ENCODE peak calls at places on chromosomes 7 and 10, in five cellular contexts. One of them, this sample, is unnamed.
A peak's percentile ranks its signal among the peaks of the same experiment; 100 is the strongest.

GRCh38 chr10:11014671-11015141 is 3.0 kb upstream of the CELF2 start:
- DNase-seq in tibial nerve: no peak
- DNase-seq in breast epithelium: no peak
- DNase-seq in ovary: no peak
- DNase-seq in HCT116: no peak
- DNase-seq in this sample: no peak

GRCh38 chr10:86820509-86820908 is 64.1 kb downstream of the BMPR1A start:
- DNase-seq in HCT116: no peak
- DNase-seq in breast epithelium: no peak
- DNase-seq in tibial nerve: no peak
- DNase-seq in ovary: no peak
- DNase-seq in this sample: no peak

GRCh38 chr7:78786055-78786454 is 667.4 kb downstream of the MAGI2 start:
- DNase-seq in tibial nerve: no peak
- DNase-seq in ovary: no peak
- DNase-seq in breast epithelium: no peak
- DNase-seq in HCT116: no peak
- DNase-seq in this sample: no peak

GRCh38 chr7:132521423-132521822 is 54.8 kb downstream of the PLXNA4 start:
- DNase-seq in HCT116: no peak
- DNase-seq in breast epithelium: no peak
- DNase-seq in tibial nerve: no peak
- DNase-seq in ovary: no peak
- DNase-seq in this sample: no peak

GRCh38 chr7:48411619-48412018 is 240.4 kb downstream of the ABCA13 start:
- DNase-seq in ovary: no peak
- DNase-seq in tibial nerve: no peak
- DNase-seq in HCT116: no peak
- DNase-seq in breast epithelium: no peak
- DNase-seq in this sample: no peak

GRCh38 chr10:49079499-49079898 is 35.8 kb downstream of the VSTM4 start:
- DNase-seq in breast epithelium: no peak
- DNase-seq in ovary: no peak
- DNase-seq in HCT116: no peak
- DNase-seq in tibial nerve: no peak
- DNase-seq in this sample: no peak

GRCh38 chr10:86888585-86889381 is 68.6 kb downstream of the MMRN2 start:
- DNase-seq in breast epithelium: no peak
- DNase-seq in HCT116: no peak
- DNase-seq in tibial nerve: no peak
- DNase-seq in ovary: no peak
- DNase-seq in this sample: no peak

GRCh38 chr7:116924741-116925140 is 28.6 kb upstream of the ST7 start:
- DNase-seq in tibial nerve: no peak
- DNase-seq in HCT116: no peak
- DNase-seq in ovary: no peak
- DNase-seq in breast epithelium: no peak
- DNase-seq in this sample: no peak

GRCh38 chr7:140176811-140177702 is at the start of gene KDM7A:
- DNase-seq in breast epithelium: peak; percentile 87
- DNase-seq in ovary: peak; percentile 88
- DNase-seq in HCT116: peak; percentile 69
- DNase-seq in tibial nerve: peak; percentile 84
- DNase-seq in this sample: peak; percentile 97

GRCh38 chr10:126205482-126206210 is 182.6 kb downstream of the ADAM12 start:
- DNase-seq in tibial nerve: no peak
- DNase-seq in breast epithelium: no peak
- DNase-seq in ovary: no peak
- DNase-seq in HCT116: no peak
- DNase-seq in this sample: no peak

GRCh38 chr10:125886914-125887512 is 5.9 kb upstream of the DHX32 start:
- DNase-seq in HCT116: no peak
- DNase-seq in tibial nerve: no peak
- DNase-seq in breast epithelium: no peak
- DNase-seq in ovary: no peak
- DNase-seq in this sample: no peak

GRCh38 chr10:103111031-103111917 is 81.8 kb downstream of the NT5C2 start:
- DNase-seq in ovary: no peak
- DNase-seq in HCT116: no peak
- DNase-seq in tibial nerve: no peak
- DNase-seq in breast epithelium: no peak
- DNase-seq in this sample: no peak

GRCh38 chr7:100572949-100573675 is 588 bp downstream of the SAP25 start:
- DNase-seq in tibial nerve: no peak
- DNase-seq in breast epithelium: no peak
- DNase-seq in HCT116: no peak
- DNase-seq in ovary: peak; percentile 25
- DNase-seq in this sample: no peak

GRCh38 chr7:129386563-129386962 is 47.7 kb upstream of the STRIP2 start:
- DNase-seq in breast epithelium: no peak
- DNase-seq in HCT116: no peak
- DNase-seq in tibial nerve: no peak
- DNase-seq in ovary: no peak
- DNase-seq in this sample: no peak

GRCh38 chr7:102258749-102259107 is 27.9 kb upstream of the SH2B2 start:
- DNase-seq in HCT116: no peak
- DNase-seq in tibial nerve: no peak
- DNase-seq in breast epithelium: no peak
- DNase-seq in ovary: no peak
- DNase-seq in this sample: no peak

GRCh38 chr7:145909956-145910611 is 206.5 kb upstream of the CNTNAP2 start:
- DNase-seq in ovary: no peak
- DNase-seq in HCT116: no peak
- DNase-seq in tibial nerve: no peak
- DNase-seq in breast epithelium: no peak
- DNase-seq in this sample: no peak

DNA sequence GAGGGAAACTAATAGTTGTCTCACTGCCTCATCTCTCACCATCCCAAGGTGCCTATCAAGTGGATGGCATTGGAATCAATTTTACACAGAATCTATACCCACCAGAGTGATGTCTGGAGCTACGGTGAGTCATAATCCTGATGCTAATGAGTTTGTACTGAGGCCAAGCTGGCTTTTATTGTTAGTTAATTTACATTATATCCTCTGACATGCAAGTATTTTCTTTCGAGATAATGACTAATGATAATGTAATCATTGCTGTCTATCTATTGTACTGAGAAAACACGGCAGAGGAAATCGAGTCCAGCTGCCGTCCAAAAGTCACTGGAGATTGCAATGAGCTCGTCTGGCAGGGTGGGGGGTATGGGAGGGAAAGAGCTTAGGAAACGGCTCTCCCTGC is 172.4 kb upstream of the LANCL2 start:
- DNase-seq in tibial nerve: no peak
- DNase-seq in HCT116: no peak
- DNase-seq in breast epithelium: no peak
- DNase-seq in ovary: no peak
- DNase-seq in this sample: no peak
- TF ChIP-seq POLR2A in tibial nerve: no peak
- TF ChIP-seq POLR2A in HCT116: no peak
- TF ChIP-seq POLR2A in breast epithelium: no peak
- TF ChIP-seq POLR2A in ovary: no peak
- TF ChIP-seq POLR2A in this sample: no peak

DNA sequence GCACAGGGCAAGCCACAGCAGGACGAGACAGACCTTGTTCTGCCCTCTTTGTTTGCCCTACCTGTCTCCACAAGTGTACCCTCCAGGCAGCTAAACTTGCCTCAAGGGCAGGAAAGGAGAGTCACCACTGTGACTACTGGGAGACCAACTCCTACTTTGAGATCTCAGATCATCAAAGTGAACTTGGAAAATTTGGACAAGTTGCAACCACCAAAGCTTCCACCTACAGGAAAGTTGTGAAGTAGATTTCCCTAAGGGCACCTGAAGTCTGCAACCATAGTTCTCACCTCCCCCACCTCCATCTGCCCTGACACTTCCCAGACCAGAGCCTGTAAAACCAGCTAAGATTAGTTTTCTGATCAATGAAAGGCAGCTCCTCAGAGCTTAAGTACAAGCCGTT is 2.5 kb upstream of the WDR91 start:
- DNase-seq in ovary: no peak
- DNase-seq in tibial nerve: no peak
- DNase-seq in HCT116: no peak
- DNase-seq in breast epithelium: no peak
- DNase-seq in this sample: no peak
- H3K4me3 ChIP-seq in ovary: no peak overlapping the region
- H3K4me3 ChIP-seq in tibial nerve: no peak overlapping the region
- H3K4me3 ChIP-seq in HCT116: no peak overlapping the region
- H3K4me3 ChIP-seq in breast epithelium: no peak overlapping the region
- H3K4me3 ChIP-seq in this sample: no peak overlapping the region

GRCh38 chr7:133669061-133669455 is 416.2 kb downstream of the EXOC4 start:
- DNase-seq in breast epithelium: no peak
- DNase-seq in ovary: no peak
- DNase-seq in tibial nerve: no peak
- DNase-seq in HCT116: no peak
- DNase-seq in this sample: no peak
- TF ChIP-seq CTCF in breast epithelium: no peak
- TF ChIP-seq CTCF in ovary: no peak
- TF ChIP-seq CTCF in tibial nerve: no peak
- TF ChIP-seq CTCF in HCT116: no peak
- TF ChIP-seq CTCF in this sample: no peak

GRCh38 chr7:80680159-80680903 is 41.9 kb downstream of the CD36 start:
- DNase-seq in breast epithelium: no peak
- DNase-seq in ovary: no peak
- DNase-seq in tibial nerve: no peak
- DNase-seq in HCT116: no peak
- DNase-seq in this sample: no peak
- TF ChIP-seq POLR2A in breast epithelium: no peak
- TF ChIP-seq POLR2A in ovary: no peak
- TF ChIP-seq POLR2A in tibial nerve: no peak
- TF ChIP-seq POLR2A in HCT116: no peak
- TF ChIP-seq POLR2A in this sample: no peak

DNA sequence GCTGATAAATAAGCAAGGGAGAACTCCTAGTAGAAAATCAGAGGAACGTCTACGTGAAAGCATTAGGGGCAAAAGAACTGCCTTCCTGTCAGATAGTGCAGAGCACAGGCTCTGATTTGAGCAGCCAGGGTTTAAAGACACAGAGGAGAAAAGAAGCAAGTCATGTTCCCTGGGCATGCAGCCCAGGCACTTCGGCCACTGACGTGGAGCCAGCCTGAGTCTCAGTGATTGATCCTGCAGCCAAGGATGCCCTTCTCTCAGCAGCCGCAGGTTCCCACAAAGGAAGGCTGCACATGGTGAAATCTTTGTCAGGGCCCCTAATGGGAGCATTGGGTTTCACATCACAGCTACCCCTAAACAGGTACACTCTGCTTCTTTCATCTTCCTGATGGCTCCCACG is 161.7 kb upstream of the HPS1 start:
- DNase-seq in HCT116: no peak
- DNase-seq in ovary: no peak
- DNase-seq in tibial nerve: no peak
- DNase-seq in breast epithelium: no peak
- DNase-seq in this sample: no peak
- H3K4me3 ChIP-seq in HCT116: no peak overlapping the region
- H3K4me3 ChIP-seq in ovary: no peak overlapping the region
- H3K4me3 ChIP-seq in tibial nerve: no peak overlapping the region
- H3K4me3 ChIP-seq in breast epithelium: no peak overlapping the region
- H3K4me3 ChIP-seq in this sample: no peak overlapping the region

GRCh38 chr7:149261829-149262617 is at the start of gene ZNF783:
- DNase-seq in breast epithelium: peak; percentile 62
- DNase-seq in HCT116: peak; percentile 73
- DNase-seq in tibial nerve: peak; percentile 73
- DNase-seq in ovary: peak; percentile 87
- DNase-seq in this sample: peak; percentile 65
- TF ChIP-seq CTCF in breast epithelium: peak; percentile 93
- TF ChIP-seq CTCF in HCT116: peak; percentile 73
- TF ChIP-seq CTCF in tibial nerve: peak; percentile 98
- TF ChIP-seq CTCF in ovary: peak; percentile 93
- TF ChIP-seq CTCF in this sample: no peak

GRCh38 chr10:116742367-116743265 is at the start of gene HSPA12A:
- DNase-seq in HCT116: peak; percentile 50
- DNase-seq in ovary: peak; percentile 83
- DNase-seq in tibial nerve: peak; percentile 64
- DNase-seq in breast epithelium: peak; percentile 59
- DNase-seq in this sample: peak; percentile 93
- TF ChIP-seq POLR2A in HCT116: peak; percentile 81
- TF ChIP-seq POLR2A in ovary: peak; percentile 94
- TF ChIP-seq POLR2A in tibial nerve: peak; percentile 92
- TF ChIP-seq POLR2A in breast epithelium: no peak
- TF ChIP-seq POLR2A in this sample: no peak

GRCh38 chr7:151012921-151013347 is 11.4 kb downstream of the ATG9B start:
- DNase-seq in tibial nerve: no peak
- DNase-seq in ovary: no peak
- DNase-seq in breast epithelium: no peak
- DNase-seq in HCT116: no peak
- DNase-seq in this sample: no peak
- H3K4me3 ChIP-seq in tibial nerve: no peak overlapping the region
- H3K4me3 ChIP-seq in ovary: no peak overlapping the region
- H3K4me3 ChIP-seq in breast epithelium: no peak overlapping the region
- H3K4me3 ChIP-seq in HCT116: peak overlapping the region; percentile 36
- H3K4me3 ChIP-seq in this sample: no peak overlapping the region

This sample was measured in lower leg skin.